ENCODE peak calls at places on chromosomes 6 and 20, in four cellular contexts. I is HepG2, G is GM12878, H is H1. V is an unnamed sample. For H3K4me1, the result is how much of the 10 kb centered on the place peaks cover.

GRCh38 chr6:14713008-14713452 is 532.8 kb upstream of the JARID2 start:
- DNase-seq in I (no peak), G (no peak), H (no peak), V (no peak)

GRCh38 chr6:126535138-126535537 is 195.2 kb downstream of the CENPW start:
- DNase-seq in I (no peak), G (no peak), H (no peak), V (no peak)

GRCh38 chr6:160082627-160083026 is 39.0 kb upstream of the SLC22A1 start:
- DNase-seq in I (no peak), G (no peak), H (no peak), V (no peak)

GRCh38 chr20:24118096-24118780 is 129.7 kb upstream of the GGTLC1 start:
- DNase-seq in I (no peak), G (no peak), H (no peak), V (no peak)

GRCh38 chr6:147135211-147135672 is 69.0 kb upstream of the STXBP5 start:
- DNase-seq in I (no peak), G (no peak), H (no peak), V (no peak)

GRCh38 chr20:58017237-58017969 is 211.1 kb downstream of the ANKRD60 start:
- DNase-seq in I (peak), G (no peak), H (no peak), V (no peak)

GRCh38 chr6:122754191-122754731 is 25.3 kb upstream of the FABP7 start:
- DNase-seq in I (no peak), G (no peak), H (no peak), V (no peak)

GRCh38 chr6:156060013-156060412 is 604.4 kb upstream of the NOX3 start:
- DNase-seq in I (no peak), G (no peak), H (no peak), V (no peak)

GRCh38 chr6:37426945-37427510 is 6.0 kb upstream of the CMTR1 start:
- DNase-seq in I (no peak), G (no peak), H (no peak), V (no peak)

GRCh38 chr6:118354641-118355040 is 193.5 kb upstream of the PLN start:
- DNase-seq in I (no peak), G (peak), H (no peak), V (no peak)

GRCh38 chr6:126477678-126478077 is 137.8 kb downstream of the CENPW start:
- DNase-seq in I (no peak), G (peak), H (no peak), V (no peak)

GRCh38 chr20:64158346-64159285 is 5.6 kb upstream of the MYT1 start:
- DNase-seq in I (no peak), G (no peak), H (no peak), V (no peak)

GRCh38 chr6:20286968-20287565 is 74.8 kb upstream of the MBOAT1 start:
- DNase-seq in I (no peak), G (no peak), H (no peak), V (no peak)

GRCh38 chr6:136920858-136921520 is 1.1 kb upstream of the SLC35D3 start:
- DNase-seq in I (no peak), G (no peak), H (no peak), V (no peak)

GRCh38 chr20:58891686-58892125 is 39.2 kb downstream of the GNAS start:
- DNase-seq in I (no peak), G (no peak), H (no peak), V (no peak)

GRCh38 chr6:73688351-73688750 is 7.7 kb upstream of the CD109 start:
- DNase-seq in I (no peak), G (no peak), H (no peak), V (no peak)

GRCh38 chr6:88730602-88731001 is 232.8 kb downstream of the RNGTT start:
- DNase-seq in I (no peak), G (no peak), H (peak), V (peak)

GRCh38 chr20:8656335-8656734 is 412.6 kb upstream of the PLCB4 start:
- DNase-seq in I (peak), G (no peak), H (no peak), V (no peak)

GRCh38 chr6:157045831-157046454 is 268.8 kb downstream of the ARID1B start:
- DNase-seq in I (peak), G (no peak), H (no peak), V (peak)

GRCh38 chr6:35181313-35181932 is 32.3 kb upstream of the SCUBE3 start:
- DNase-seq in I (no peak), G (no peak), H (no peak), V (no peak)

GRCh38 chr6:42405025-42405424 is 46.7 kb downstream of the TRERF1 start:
- DNase-seq in I (no peak), G (no peak), H (no peak), V (peak)

GRCh38 chr20:4369798-4370124 is 351.9 kb upstream of the PRND start:
- DNase-seq in I (no peak), G (peak), H (no peak), V (no peak)

GRCh38 chr6:85640806-85641205 is 1.9 kb downstream of the SYNCRIP start:
- DNase-seq in I (no peak), G (no peak), H (no peak), V (no peak)

GRCh38 chr6:13267142-13267621 is 61.2 kb downstream of the TBC1D7 start:
- DNase-seq in I (no peak), G (no peak), H (no peak), V (no peak)

GRCh38 chr6:88166901-88167624 is 916 bp upstream of the CNR1 start:
- DNase-seq in I (no peak), G (no peak), H (no peak), V (no peak)

GRCh38 chr20:19253316-19253715 is 40.9 kb downstream of the SLC24A3 start:
- DNase-seq in I (no peak), G (no peak), H (no peak), V (no peak)

GRCh38 chr6:30647039-30647801 is at the start of gene C6orf136:
- DNase-seq in I (peak), G (peak), H (no peak), V (peak)

GRCh38 chr6:137303436-137303835 is 84.3 kb upstream of the IFNGR1 start:
- DNase-seq in I (no peak), G (no peak), H (no peak), V (no peak)

GRCh38 chr6:156662025-156662445 is 115.1 kb upstream of the ARID1B start:
- DNase-seq in I (peak), G (no peak), H (no peak), V (peak)

GRCh38 chr6:150685860-150686259 is 86.2 kb downstream of the PLEKHG1 start:
- DNase-seq in I (peak), G (peak), H (peak), V (peak)

GRCh38 chr6:129069006-129069405 is 186.1 kb downstream of the LAMA2 start:
- DNase-seq in I (no peak), G (no peak), H (no peak), V (no peak)

GRCh38 chr6:109787312-109787711 is 96.2 kb downstream of the FIG4 start:
- DNase-seq in I (no peak), G (no peak), H (no peak), V (no peak)

GRCh38 chr6:108920751-108921150 is 72.5 kb downstream of the ARMC2 start:
- DNase-seq in I (no peak), G (no peak), H (peak), V (peak)

GRCh38 chr6:34273242-34273805 is 24.5 kb upstream of the SMIM29 start:
- DNase-seq in I (peak), G (no peak), H (no peak), V (no peak)

DNA sequence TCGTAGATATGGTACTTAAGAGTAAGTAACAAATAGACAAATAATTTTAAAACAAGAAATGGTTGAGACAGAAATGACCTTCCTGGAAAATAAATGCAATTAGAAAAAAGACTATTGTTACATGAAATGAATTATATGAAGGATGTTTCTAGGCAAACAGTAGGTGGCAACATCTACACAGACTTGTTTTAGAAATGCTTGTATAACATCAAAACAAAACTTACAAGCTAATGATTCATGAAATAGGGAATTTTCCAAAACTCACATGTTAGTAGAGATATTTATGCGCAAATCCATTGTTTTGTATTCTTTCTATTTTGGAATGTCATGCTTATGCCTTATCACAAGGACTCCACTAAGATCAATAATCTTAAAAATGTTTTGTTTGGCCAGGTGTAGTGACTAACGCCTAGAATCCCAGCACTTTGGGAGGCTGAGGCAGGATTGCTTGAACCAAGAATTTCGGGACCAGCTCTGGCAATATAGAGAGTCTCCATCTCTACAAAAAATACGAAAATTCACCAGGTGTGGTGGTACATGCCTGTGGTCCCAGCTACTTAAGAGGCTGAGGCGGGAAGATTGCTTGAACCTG is 32.3 kb upstream of the LGSN start:
- DNase-seq in I (peak), G (peak), H (no peak), V (no peak)
- H3K4me1 ChIP-seq in I (half or more), G (under half), H (under half), V (under half)

DNA sequence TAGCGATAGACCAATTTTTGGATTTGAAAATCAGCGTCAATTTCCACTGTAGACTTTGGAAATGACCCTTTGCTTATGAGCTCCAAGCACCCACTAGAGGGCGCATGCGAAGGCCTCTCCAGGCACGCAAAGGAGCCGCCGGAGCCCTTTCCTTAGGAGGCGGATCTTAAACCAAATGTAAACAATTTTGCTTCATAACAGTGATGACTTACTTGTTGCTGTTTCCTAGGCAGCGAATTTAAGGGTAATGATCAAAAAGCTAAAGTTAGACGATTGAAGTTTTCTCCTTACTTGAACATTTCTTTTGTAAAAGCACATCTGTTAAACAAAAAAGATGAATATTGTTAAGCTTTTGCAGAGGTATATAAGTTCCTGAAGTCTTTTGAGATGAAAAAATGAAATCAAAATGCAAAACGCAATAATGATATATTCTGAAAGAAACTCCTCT is 29.2 kb upstream of the EXOC2 start:
- DNase-seq in I (peak), G (no peak), H (no peak), V (peak)
- TF ChIP-seq YY1 in I (no peak), G (peak), H (no peak), V (no peak)

DNA sequence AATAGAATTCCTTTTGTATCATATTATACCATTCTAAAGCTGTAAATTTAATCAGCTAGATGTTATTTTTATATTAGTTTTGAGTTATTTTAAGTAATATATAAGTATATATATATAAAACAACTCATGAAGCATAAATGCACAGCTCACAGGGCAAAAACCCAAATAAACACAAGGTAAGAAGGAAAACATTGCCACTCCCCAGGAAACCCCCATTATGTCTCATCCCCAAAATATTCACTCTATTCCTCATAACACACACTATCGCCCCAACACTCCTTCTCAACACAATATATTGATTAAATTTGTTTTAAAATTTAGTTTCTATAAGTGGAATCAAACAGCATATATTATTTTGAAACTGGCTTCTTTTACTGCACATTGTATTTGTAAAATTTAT is 98.6 kb upstream of the FAM83B start:
- DNase-seq in I (no peak), G (no peak), H (no peak), V (no peak)
- TF ChIP-seq SUZ12 in I (no peak), G (no peak), H (no peak), V (no peak)

GRCh38 chr6:52507557-52508260 is 69.2 kb downstream of the TRAM2 start:
- DNase-seq in I (no peak), G (no peak), H (no peak), V (no peak)

GRCh38 chr6:52506502-52506875 is 70.4 kb downstream of the TRAM2 start:
- DNase-seq in I (no peak), G (no peak), H (no peak), V (no peak)

GRCh38 chr6:52504778-52505127 is 72.1 kb downstream of the TRAM2 start:
- DNase-seq in I (no peak), G (no peak), H (no peak), V (no peak)

GRCh38 chr6:52503853-52504777 is 72.7 kb downstream of the TRAM2 start:
- DNase-seq in I (no peak), G (no peak), H (no peak), V (no peak)

DNA sequence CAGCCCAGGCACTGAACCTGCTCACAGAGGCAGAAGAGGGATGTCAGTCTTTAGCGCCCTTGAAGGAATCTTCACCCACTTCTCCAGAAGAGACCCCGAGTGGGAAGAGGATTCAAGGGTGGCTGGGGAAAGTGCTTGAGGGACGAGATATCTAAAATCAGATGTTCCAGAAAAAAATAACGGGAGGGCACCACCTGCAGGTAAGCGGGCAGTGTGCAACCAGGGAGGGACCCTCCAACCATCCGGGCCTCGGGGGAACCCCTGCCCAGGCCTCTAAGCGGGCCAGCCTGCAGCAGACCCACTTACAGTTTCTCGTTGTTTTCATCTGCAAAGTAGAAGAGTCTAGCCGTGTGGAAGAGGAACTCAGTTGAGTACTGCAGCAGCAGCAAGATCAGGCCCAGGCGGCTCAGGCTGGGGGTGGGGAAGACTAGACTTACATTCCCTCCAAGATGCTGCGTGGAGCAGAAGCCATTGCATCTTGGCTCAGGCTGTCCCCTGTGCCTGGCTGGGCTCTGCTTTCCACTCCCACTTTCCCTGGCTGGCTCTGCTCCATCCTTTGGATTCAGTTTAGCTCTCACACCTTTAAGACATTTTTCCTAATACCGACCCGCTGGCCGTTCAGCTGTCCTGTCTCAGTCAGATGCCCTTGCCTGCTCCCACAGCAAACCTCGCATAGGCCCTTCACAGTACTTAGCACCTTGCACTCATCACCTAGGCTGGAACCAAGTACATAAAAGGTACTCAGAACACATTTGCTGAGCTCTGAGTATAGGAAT is 70.9 kb downstream of the TRAM2 start:
- DNase-seq in I (no peak), G (no peak), H (no peak), V (no peak)
- H3K4me1 ChIP-seq in I (under half), G (under half), H (under half), V (under half)

DNA sequence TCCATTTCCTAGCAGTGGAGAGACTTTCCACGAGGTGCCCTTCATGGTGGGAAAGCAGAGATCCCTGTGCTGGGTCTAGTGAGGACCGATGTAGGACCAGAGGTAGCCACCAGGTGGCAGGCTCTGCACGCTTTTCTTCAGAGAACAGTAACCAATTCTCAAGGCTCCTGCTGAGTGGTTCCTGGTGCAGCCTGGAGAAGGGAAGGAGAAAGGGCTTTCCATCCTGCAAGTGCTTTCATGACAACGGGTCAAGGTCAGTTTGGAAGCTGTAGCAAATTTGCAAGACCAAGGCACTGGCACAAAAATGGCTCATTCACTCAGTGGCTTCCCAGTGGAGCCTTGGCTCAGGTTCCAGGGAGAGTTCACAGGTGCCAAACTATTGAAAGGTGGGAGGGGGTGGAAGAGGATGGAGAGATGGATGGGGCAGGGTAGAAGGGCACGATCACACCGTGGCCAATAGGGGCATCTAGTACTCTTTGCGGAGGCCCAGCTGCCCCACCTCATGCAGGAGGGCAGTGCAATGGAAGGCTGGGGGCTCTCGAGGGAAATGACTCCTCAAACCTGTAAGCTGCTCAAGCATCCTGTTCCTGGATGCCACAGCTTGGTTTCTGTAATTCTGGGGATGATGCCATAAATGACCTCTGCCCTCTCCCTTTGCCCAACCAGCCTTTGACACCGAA is 25.5 kb upstream of the KCNK16 start:
- DNase-seq in I (peak), G (no peak), H (no peak), V (peak)
- TF ChIP-seq YY1 in I (no peak), G (peak), H (no peak), V (no peak)

GRCh38 chr6:4133941-4134838 is 1.2 kb downstream of the ECI2 start:
- DNase-seq in I (peak), G (no peak), H (no peak), V (peak)
- TF ChIP-seq SUZ12 in I (no peak), G (no peak), H (no peak), V (no peak)

GRCh38 chr6:57262901-57263694 is 41.0 kb upstream of the RAB23 start:
- DNase-seq in I (no peak), G (no peak), H (no peak), V (no peak)
- H3K4me1 ChIP-seq in I (under half), G (under half), H (under half), V (under half)

DNA sequence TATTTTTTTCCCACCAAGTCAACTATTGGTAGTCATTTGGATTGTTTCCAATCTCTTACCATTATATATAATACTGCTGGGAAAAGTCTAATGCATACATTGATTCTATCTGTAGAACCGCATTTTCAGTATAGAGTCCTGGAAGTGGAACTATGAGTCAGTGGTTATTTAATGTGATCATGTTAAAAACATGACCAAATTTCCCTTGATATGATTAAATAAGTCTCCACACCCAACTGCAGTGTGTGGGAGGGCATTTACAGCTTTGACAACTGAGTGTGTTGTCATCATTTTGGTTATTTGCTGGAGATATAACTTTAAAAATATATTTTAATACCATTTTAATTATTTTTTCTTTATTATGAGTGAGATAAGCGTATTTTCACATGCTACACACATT is 1027.6 kb downstream of the EYS start:
- DNase-seq in I (no peak), G (no peak), H (no peak), V (no peak)
- TF ChIP-seq YY1 in I (no peak), G (no peak), H (no peak), V (no peak)

DNA sequence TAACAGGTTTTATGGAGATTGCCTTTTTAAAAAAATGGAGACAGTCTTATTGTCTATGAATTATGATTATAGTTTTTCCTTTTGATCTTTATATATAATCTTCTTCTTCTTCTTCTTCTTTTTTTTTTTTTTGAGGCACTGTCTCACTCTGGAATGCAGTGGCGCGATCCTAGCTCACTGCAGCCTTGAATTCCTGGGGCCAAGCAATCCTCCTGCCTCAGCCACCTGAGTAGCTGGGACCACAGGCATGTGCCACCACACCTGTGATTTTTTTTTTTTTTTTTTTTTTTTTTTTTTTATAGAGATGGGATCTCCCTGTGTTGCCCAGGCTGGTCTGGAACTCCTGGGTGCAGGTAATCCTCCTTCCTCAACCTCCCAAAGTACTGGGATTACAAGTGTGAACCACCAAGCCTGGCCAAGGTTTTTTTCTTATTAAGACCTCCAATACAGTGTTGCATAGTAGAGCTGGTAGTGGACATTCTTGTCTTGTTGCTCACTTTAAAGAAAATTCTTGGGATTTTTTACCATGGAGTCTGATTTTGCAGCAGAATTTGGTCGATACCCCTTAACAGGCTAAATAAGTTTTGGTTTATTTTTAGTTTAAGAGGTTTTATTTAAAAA is 46.5 kb downstream of the STK4 start:
- DNase-seq in I (no peak), G (no peak), H (no peak), V (no peak)
- TF ChIP-seq SUZ12 in I (no peak), G (no peak), H (no peak), V (no peak)